ENCODE peak calls at places on chromosomes 1 and 21, in four cellular contexts. O is SK-N-SH, W is GM12878, Y is HCT116. S is an unnamed sample.

GRCh38 chr1:66350001-66350547 is 183.9 kb upstream of the SGIP1 start:
- DNase-seq in O (no peak), Y (peak), W (no peak), S (no peak)

GRCh38 chr1:168482106-168482505 is 61.7 kb downstream of the XCL2 start:
- DNase-seq in O (no peak), Y (no peak), W (no peak), S (no peak)

GRCh38 chr1:30444850-30445249 is 278.5 kb downstream of the MATN1 start:
- DNase-seq in W (no peak), Y (no peak), O (no peak), S (no peak)

GRCh38 chr1:156524985-156525590 is 24.5 kb upstream of the MEF2D start:
- DNase-seq in Y (no peak), O (no peak), W (no peak), S (no peak)

GRCh38 chr21:45592626-45593134 is 50.4 kb upstream of the SLC19A1 start:
- DNase-seq in W (no peak), O (no peak), Y (no peak), S (no peak)

GRCh38 chr1:7292714-7293419 is 478.2 kb upstream of the VAMP3 start:
- DNase-seq in W (no peak), Y (no peak), O (no peak), S (no peak)

GRCh38 chr1:164602480-164603093 is 43.6 kb downstream of the PBX1 start:
- DNase-seq in W (no peak), Y (no peak), O (no peak), S (no peak)

GRCh38 chr1:233738850-233739249 is 124.9 kb downstream of the KCNK1 start:
- DNase-seq in Y (no peak), W (no peak), O (no peak), S (no peak)

GRCh38 chr1:113185463-113186104 is 112.6 kb downstream of the LRIG2 start:
- DNase-seq in Y (no peak), W (peak), O (no peak), S (no peak)

GRCh38 chr1:27979151-27979858 is 19.5 kb downstream of the XKR8 start:
- DNase-seq in Y (peak), O (no peak), W (peak), S (peak)

GRCh38 chr1:25451903-25452302 is 21.2 kb downstream of the MACO1 start:
- DNase-seq in Y (no peak), O (no peak), W (no peak), S (no peak)

GRCh38 chr1:215282557-215282956 is 200.0 kb downstream of the KCNK2 start:
- DNase-seq in O (no peak), Y (no peak), W (no peak), S (no peak)

GRCh38 chr1:44377925-44378784 is 23.1 kb upstream of the ERI3 start:
- DNase-seq in Y (peak), W (no peak), O (peak), S (peak)

GRCh38 chr1:113930499-113931161 is 1.5 kb downstream of the HIPK1 start:
- DNase-seq in Y (no peak), O (peak), W (no peak), S (peak)

GRCh38 chr1:111967067-111967690 is 22.3 kb downstream of the KCND3 start:
- DNase-seq in W (no peak), O (no peak), Y (no peak), S (no peak)

GRCh38 chr1:47482783-47483182 is 44.9 kb downstream of the FOXD2 start:
- DNase-seq in Y (no peak), O (no peak), W (no peak), S (no peak)

GRCh38 chr1:116738673-116739370 is 15.4 kb upstream of the CD2 start:
- DNase-seq in W (peak), O (no peak), Y (no peak), S (no peak)

GRCh38 chr1:209988706-209989105 is 50.7 kb downstream of the SYT14 start:
- DNase-seq in O (no peak), Y (no peak), W (no peak), S (no peak)

GRCh38 chr1:246221390-246222240 is 285.5 kb downstream of the SMYD3 start:
- DNase-seq in O (no peak), Y (no peak), W (no peak), S (no peak)

GRCh38 chr1:246220495-246221065 is 286.5 kb downstream of the SMYD3 start:
- DNase-seq in Y (no peak), W (no peak), O (no peak), S (no peak)

GRCh38 chr1:246215505-246215893 is 291.6 kb downstream of the SMYD3 start:
- DNase-seq in W (no peak), Y (no peak), O (no peak), S (no peak)

GRCh38 chr1:246218686-246219085 is 288.4 kb downstream of the SMYD3 start:
- DNase-seq in W (no peak), O (no peak), Y (no peak), S (no peak)

DNA sequence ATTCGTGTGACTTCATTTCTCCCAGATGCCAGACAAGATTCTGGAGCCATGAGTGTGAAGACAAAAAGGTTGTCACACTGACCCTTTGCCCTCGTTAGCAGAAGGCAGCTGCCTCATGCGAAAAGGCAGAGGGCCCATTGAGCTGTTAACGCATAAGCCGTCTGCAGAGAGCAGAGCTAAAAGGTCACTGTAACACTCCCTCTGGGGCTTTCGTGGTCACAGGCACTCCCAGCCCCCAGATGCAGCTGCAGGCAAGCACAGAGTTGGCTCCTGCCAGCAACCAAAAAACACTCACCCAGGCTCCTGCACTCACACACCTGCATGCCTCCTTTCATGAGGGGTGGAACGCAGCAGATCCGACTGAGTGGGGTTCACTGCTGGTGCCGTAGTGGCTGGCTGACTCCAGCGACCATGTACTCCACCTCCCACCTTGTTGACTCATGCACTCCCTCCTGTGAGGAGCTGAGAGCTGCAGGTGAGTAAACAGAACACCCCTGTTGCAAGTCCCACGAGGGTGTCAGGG is 287.5 kb downstream of the SMYD3 start:
- DNase-seq in O (no peak), W (no peak), Y (no peak), S (no peak)
- TF ChIP-seq JUND in O (no peak), W (no peak), Y (no peak), S (no peak)

GRCh38 chr1:9316512-9316911 is 23.8 kb downstream of the SPSB1 start:
- DNase-seq in O (no peak), W (no peak), Y (no peak), S (no peak)

GRCh38 chr1:9314101-9314500 is 21.4 kb downstream of the SPSB1 start:
- DNase-seq in Y (no peak), O (no peak), W (no peak), S (no peak)

GRCh38 chr1:9316080-9316444 is 23.4 kb downstream of the SPSB1 start:
- DNase-seq in Y (no peak), W (no peak), O (no peak), S (no peak)

GRCh38 chr1:9314711-9315379 is 22.2 kb downstream of the SPSB1 start:
- DNase-seq in W (no peak), O (no peak), Y (no peak), S (no peak)

DNA sequence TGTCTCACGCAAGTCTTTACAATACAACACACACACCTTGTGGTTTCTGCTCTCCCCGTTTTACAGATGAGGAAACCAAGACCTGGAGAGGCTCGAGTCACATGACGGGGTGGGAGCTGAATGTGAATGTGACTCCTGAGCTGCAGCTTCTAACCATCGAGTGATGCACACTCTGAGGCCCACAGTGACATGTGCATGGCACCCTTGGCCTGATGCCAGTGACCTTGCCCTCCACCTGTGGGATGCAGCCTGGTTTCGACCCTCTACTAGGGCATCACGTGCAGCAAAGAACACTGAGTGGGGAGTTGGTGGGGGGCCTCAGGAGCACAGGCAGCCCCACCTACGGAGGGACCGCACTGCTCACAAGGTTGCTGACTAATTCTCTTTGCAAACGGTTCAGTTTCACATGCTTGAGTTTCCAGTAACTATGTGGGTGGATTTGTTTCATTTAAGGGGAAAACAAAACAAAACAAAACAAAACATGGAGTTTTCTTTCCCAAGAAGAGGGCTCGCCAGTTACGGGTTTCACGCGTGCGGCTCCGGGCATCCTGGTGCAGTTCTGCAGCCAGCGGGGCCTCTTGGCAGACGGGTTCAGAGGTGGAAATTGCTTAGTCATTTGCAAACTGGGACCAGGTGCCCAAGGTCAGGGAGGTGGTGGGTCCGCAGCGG is 22.9 kb downstream of the SPSB1 start:
- DNase-seq in W (peak), Y (no peak), O (no peak), S (no peak)
- TF ChIP-seq JUND in W (no peak), Y (no peak), O (no peak), S (no peak)

GRCh38 chr1:231934797-231935196 is 308.2 kb downstream of the DISC1 start:
- DNase-seq in Y (no peak), W (no peak), O (no peak), S (peak)
- TF ChIP-seq JUND in Y (no peak), W (no peak), O (no peak), S (no peak)

GRCh38 chr1:160834945-160835565 is 27.6 kb downstream of the CD244 start:
- DNase-seq in Y (peak), O (peak), W (no peak), S (peak)
- TF ChIP-seq JUND in Y (no peak), O (no peak), W (no peak), S (no peak)

DNA sequence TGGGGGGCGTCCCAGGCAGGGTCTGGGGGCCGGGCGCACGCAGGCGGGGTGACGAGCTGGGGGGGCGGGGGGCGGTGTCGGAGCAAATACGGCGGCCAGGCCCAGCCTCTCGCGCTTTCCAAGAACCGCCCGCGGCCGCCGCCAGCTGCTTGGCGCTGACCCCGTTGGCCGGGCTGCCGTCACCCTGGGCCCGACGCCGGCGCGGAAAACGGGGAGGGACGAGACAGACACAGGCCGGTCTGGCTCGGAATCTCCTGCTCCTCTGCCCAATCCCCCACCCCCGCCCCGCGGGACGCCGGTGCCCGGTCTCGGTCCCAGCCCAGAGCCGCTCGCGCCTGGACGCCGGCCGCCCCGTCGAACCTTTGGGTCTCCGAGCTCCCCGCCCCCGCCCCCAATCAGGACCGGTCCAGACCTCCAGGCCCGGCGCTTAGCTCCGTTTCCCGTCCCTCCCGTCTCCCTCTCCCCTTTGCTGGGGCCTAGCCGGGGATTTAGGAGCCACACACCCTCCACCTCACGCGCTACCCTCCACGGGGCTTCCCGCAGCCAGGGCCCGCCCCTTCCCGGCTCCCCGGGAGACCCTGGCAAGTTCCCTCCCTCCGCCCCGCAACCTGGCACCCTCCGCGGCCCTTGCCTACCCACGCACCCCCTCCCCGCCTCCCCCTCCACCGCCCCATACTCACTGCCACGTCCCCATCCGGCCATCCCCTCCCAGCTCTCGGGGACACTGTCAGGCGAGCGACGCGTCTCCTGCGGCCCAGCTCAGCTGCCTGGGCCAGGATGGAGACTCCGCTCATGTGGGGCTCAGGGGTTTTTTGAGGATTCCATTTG is 794 bp upstream of the MMP23B start:
- DNase-seq in W (no peak), O (peak), Y (no peak), S (no peak)
- TF ChIP-seq JUND in W (no peak), O (no peak), Y (no peak), S (no peak)

GRCh38 chr1:87644500-87645245 is 316.0 kb downstream of the LMO4 start:
- DNase-seq in Y (no peak), O (no peak), W (no peak), S (no peak)

GRCh38 chr1:87647436-87648177 is 318.9 kb downstream of the LMO4 start:
- DNase-seq in W (no peak), Y (no peak), O (no peak), S (no peak)

GRCh38 chr1:87641996-87642395 is 313.3 kb downstream of the LMO4 start:
- DNase-seq in Y (no peak), W (no peak), O (no peak), S (no peak)

GRCh38 chr1:87644033-87644432 is 315.4 kb downstream of the LMO4 start:
- DNase-seq in Y (no peak), O (no peak), W (no peak), S (no peak)

DNA sequence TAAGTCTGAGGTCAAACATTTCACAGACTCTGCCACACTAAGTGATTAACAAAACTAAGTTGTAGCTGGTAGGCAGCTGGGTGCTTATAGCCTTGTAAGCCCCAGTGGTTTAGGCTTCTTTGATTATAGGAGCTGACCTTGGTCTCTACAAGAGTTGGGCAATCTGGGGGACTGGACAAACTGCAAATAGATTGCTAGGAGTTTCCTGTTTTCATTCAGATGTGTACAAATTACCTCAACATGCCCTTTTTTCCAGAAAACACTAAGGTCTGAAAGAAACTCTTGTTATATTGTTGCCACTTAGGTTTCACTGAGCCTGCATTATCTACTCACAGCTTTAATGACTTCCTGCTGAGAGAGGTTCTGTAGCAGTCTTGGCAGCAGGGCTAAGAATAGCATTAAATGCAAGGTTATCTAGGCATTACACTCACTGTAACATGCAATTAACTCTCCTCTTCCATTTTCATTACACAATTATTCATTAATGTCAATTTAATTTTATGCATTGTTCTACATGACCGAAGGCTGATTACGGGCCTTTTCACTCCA is 314.0 kb downstream of the LMO4 start:
- DNase-seq in W (no peak), Y (no peak), O (no peak), S (peak)
- TF ChIP-seq JUND in W (no peak), Y (no peak), O (no peak), S (no peak)